ENCODE peak calls at places on chromosomes 6 and 20, in four cellular contexts. Z, U, Y and I are unnamed samples.

GRCh38 chr6:167898673-167899311 is 72.1 kb downstream of the AFDN start:
- DNase-seq in Z (no peak), U (no peak), Y (peak; percentile 72), I (peak; percentile 9)

GRCh38 chr20:50642288-50642803 is 49.0 kb downstream of the RIPOR3 start:
- DNase-seq in Z (no peak), U (no peak), Y (peak; percentile 91), I (no peak)

GRCh38 chr6:37210313-37210898 is 40.5 kb downstream of the PIM1 start:
- DNase-seq in Z (peak; percentile 78), U (peak; percentile 80), Y (peak; percentile 94), I (peak; percentile 41)

GRCh38 chr20:25281541-25281991 is 33.7 kb downstream of the PYGB start:
- DNase-seq in Z (no peak), U (no peak), Y (no peak), I (no peak)

GRCh38 chr6:82248233-82248735 is 740 bp upstream of the IBTK start:
- DNase-seq in Z (no peak), U (peak; percentile 32), Y (peak; percentile 42), I (no peak)

GRCh38 chr6:3506751-3507388 is 50.0 kb upstream of the SLC22A23 start:
- DNase-seq in Z (no peak), U (no peak), Y (no peak), I (no peak)

GRCh38 chr20:12984069-12984765 is 24.6 kb upstream of the SPTLC3 start:
- DNase-seq in Z (no peak), U (no peak), Y (no peak), I (no peak)

GRCh38 chr20:59940129-59940955 is at the start of the genes FAM217B and PPP1R3D:
- DNase-seq in Z (peak; percentile 98), U (peak; percentile 98), Y (peak; percentile 96), I (peak; percentile 90)

GRCh38 chr6:29792123-29793035 is 35.2 kb upstream of the HLA-G start:
- DNase-seq in Z (peak; percentile 56), U (no peak), Y (peak; percentile 70), I (no peak)

GRCh38 chr20:11394145-11394833 is 523.4 kb upstream of the BTBD3 start:
- DNase-seq in Z (no peak), U (peak; percentile 81), Y (no peak), I (peak; percentile 95)

GRCh38 chr20:55264825-55265224 is 740.5 kb downstream of the CBLN4 start:
- DNase-seq in Z (no peak), U (no peak), Y (no peak), I (no peak)

GRCh38 chr6:108750801-108751200 is 97.4 kb upstream of the ARMC2 start:
- DNase-seq in Z (no peak), U (no peak), Y (no peak), I (no peak)

GRCh38 chr20:49228676-49229075 is 9.5 kb downstream of the DDX27 start:
- DNase-seq in Z (no peak), U (no peak), Y (no peak), I (no peak)

GRCh38 chr6:25747477-25747876 is 7.1 kb upstream of the SLC17A4 start:
- DNase-seq in Z (no peak), U (no peak), Y (no peak), I (no peak)

GRCh38 chr6:105259912-105260889 is 80.4 kb upstream of the POPDC3 start:
- DNase-seq in Z (no peak), U (no peak), Y (no peak), I (no peak)

GRCh38 chr20:57667385-57667784 is 42.4 kb downstream of the PMEPA1 start:
- DNase-seq in Z (no peak), U (no peak), Y (no peak), I (no peak)

GRCh38 chr6:21263531-21264287 is 329.8 kb upstream of the SOX4 start:
- DNase-seq in Z (no peak), U (peak; percentile 41), Y (no peak), I (no peak)

GRCh38 chr6:14665827-14666724 is 548.5 kb downstream of the CD83 start:
- DNase-seq in Z (no peak), U (peak; percentile 99), Y (no peak), I (peak; percentile 94)

GRCh38 chr6:16472349-16473069 is 234.1 kb downstream of the GMPR start:
- DNase-seq in Z (no peak), U (peak; percentile 46), Y (no peak), I (peak; percentile 71)

GRCh38 chr6:13012271-13012670 is 295.7 kb downstream of the PHACTR1 start:
- DNase-seq in Z (no peak), U (no peak), Y (no peak), I (no peak)

GRCh38 chr20:2470051-2470431 is 548 bp downstream of the SNRPB start:
- DNase-seq in Z (no peak), U (peak; percentile 19), Y (peak; percentile 36), I (no peak)

GRCh38 chr20:64065973-64066341 is 3.0 kb downstream of the TCEA2 start:
- DNase-seq in Z (no peak), U (peak; percentile 54), Y (peak; percentile 70), I (no peak)

DNA sequence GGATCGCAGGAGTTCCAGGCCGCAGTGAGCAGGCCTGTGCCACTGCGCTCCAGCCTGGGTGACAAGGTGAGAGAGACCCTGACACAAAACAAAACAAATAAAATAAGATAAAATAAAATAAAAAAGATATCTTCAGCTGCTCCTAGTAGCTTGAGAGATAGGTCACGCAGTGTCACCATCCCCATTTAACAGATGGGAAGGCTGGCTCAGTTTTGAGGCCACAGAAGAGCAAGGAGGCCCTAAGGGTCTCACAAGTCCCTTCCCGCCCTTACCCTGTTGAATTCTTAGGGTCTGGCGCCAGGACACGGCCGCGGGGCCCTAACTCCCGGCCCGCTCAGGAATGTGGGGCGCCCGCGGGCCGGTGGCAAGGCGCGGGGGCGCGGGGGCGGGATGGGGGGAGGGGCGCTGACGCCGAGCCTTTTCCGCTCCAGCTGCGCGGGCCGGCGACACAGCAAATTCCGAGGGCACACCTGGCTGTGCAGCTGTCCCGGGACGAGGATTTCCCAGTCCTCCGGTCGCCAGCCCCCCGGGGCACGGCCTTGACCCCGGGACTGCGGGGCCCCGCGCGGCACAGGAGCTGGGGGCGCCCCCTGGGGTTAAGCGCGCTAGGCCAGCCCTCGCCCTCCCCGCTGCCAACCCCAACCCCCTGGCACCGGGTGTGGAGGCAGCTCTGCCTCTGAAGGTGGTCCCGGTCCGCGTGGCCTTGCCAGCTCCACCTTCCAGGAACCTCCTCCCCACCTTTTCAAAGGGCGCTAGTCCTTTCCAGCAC is 10.3 kb upstream of the R3HDML start:
- DNase-seq in Z (no peak), U (no peak), Y (peak; percentile 80), I (no peak)
- H3K4me3 ChIP-seq in Z (no peak overlapping the region), U (no peak overlapping the region), Y (peak overlapping the region; percentile 59), I (no peak overlapping the region)

DNA sequence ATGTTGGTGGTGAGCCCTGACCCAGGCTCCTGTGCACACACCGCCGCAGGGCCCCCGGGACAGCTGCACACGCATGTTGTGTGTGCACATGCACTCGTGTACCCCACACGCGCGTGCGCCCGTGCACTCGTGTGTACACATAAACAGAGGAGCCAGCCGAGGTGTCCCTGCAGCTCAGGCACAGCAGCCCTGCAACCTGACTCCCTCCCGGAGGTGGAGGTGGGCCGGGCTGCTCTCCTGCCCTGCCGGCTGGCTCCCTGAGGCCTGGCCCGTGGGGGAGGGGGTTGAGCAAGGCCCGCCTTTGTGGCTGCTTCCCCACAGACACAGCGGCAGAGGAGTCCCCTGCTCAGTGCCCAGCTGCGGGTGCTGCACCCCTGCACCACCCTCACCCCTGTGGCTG is 661 bp downstream of the RBBP8NL start:
- DNase-seq in Z (no peak), U (no peak), Y (peak; percentile 71), I (no peak)
- TF ChIP-seq CTCF in Z (no peak), U (no peak), Y (no peak), I (no peak)

DNA sequence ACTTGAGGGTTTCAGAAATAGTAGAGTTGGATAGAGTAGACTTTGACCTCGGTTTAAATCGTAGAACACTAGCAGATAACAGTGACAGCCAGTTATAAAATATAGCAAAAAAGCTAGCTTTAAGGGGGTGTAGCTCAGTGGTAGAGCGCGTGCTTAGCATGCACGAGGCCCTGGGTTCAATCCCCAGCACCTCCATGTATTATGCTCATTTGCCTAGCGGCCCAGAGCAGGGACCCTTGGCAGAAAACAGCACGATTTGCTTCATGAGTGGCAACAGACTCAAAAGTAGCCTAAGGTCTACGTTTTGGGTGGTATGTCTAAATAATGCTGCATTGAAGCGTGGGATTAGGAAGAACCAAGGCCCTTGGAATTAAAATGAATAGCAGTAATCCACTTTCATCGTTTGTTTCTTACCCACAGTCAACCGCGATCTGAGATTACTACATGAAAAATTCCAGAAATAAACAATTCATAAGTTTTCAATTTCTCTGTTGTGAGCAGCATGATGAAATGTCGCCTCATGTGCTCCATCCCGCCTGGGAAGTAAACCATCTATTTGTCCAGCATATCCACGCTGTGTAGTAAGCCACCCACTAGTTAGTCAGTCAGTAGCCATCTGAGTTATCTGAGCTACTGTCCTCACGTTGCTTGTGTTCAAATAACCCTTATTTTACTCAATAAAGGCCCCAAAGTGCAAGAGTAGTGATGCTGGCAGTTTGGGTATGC is 184.9 kb downstream of the GPX5 start:
- DNase-seq in Z (no peak), U (peak; percentile 88), Y (peak; percentile 80), I (no peak)
- H3K4me3 ChIP-seq in Z (no peak overlapping the region), U (peak overlapping the region; percentile 42), Y (peak overlapping the region; percentile 93), I (no peak overlapping the region)

DNA sequence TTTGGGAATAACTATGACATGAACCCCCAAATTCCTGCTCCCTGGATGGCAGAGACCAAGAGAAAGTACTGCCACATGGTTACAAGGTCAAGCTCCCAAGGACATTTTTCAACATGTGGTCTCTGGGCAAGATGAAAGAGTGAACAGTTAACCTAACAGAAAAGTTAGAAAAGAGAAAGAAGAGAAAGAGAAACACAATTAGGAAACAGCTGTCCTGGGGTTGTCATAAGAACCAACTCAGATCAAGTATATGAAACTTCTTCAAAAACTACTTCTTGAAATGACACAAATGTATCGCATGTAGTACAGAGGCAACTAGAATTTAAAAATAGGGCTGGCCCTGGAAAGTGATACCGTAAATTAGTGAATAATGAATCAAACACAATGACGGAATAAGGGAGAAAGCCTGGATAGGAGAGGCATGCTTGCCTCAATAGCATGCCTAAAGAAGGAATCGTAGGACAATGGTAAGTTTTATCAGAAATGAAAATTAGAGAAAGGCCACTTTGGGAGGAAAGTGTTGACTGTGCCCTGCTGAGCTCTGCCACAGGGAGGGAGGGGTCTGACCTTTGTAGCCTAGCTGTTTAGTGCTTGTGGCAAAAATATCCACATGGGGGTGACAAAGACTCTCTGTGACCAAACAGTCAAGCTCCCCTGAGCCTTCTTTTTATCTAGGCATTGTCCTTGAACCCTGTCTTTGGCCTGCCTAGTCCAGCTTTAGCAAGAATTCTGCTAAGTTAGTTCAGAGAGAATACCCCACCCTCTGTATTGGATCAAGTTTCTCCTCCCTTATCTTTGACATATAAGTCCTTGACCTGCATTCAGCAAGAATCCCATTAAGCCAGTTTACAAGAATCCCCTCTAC is 4.3 kb upstream of the DCBLD1 start:
- DNase-seq in Z (no peak), U (no peak), Y (peak; percentile 62), I (no peak)
- TF ChIP-seq CTCF in Z (peak; percentile 14), U (peak; percentile 33), Y (peak; percentile 77), I (no peak)

GRCh38 chr6:166104107-166104506 is 63.5 kb downstream of the TBXT start:
- DNase-seq in Z (no peak), U (peak; percentile 9), Y (no peak), I (peak; percentile 19)
- H3K4me3 ChIP-seq in Z (no peak overlapping the region), U (no peak overlapping the region), Y (no peak overlapping the region), I (no peak overlapping the region)

DNA sequence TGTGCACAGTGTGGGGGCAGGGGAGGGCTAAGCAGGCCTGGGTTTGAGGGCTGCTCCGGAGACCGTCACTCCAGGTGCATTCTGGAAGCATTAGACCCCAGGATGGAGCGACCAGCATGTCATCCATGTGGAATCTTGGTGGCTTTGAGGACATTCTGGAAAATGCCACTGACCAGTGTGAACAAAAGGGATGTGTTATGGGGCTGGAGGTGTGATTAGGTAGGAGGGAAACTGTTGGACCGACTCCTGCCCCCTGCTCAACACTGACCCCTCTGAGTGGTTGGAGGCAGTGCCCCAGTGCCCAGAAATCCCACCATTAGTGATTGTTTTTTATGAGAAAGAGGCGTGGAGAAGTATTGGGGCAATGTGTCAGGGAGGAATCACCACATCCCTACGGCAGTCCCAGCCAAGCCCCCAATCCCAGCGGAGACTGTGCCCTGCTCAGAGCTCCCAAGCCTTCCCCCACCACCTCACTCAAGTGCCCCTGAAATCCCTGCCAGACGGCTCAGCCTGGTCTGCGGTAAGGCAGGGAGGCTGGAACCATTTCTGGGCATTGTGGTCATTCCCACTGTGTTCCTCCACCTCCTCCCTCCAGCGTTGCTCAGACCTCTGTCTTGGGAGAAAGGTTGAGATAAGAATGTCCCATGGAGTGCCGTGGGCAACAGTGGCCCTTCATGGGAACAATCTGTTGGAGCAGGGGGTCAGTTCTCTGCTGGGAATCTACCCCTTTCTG is 44.0 kb upstream of the TTPAL start:
- DNase-seq in Z (no peak), U (no peak), Y (peak; percentile 35), I (no peak)
- TF ChIP-seq CTCF in Z (no peak), U (peak; percentile 16), Y (peak; percentile 37), I (no peak)